ENCODE peak calls at places on chromosome 22, in ten cellular contexts. R, N, X, I, D, S, A, K, Q and W are unnamed samples.

GRCh38 chr22:27686534-27686933 is 115.0 kb downstream of the MN1 start:
- DNase-seq in R (no peak), N (no peak), X (peak; percentile 87), I (peak; percentile 77), D (no peak), S (peak; percentile 79), A (peak; percentile 93), K (peak; percentile 92), Q (peak; percentile 84), W (no peak)

GRCh38 chr22:40855104-40855959 is 1.1 kb downstream of the ST13 start:
- DNase-seq in R (peak; percentile 35), N (no peak), X (no peak), I (peak; percentile 29), D (peak; percentile 8), S (no peak), A (no peak), K (peak; percentile 82), Q (peak; percentile 23), W (peak; percentile 51)

GRCh38 chr22:40567106-40567505 is 69.4 kb downstream of the MRTFA start:
- DNase-seq in R (peak; percentile 57), N (no peak), X (no peak), I (no peak), D (no peak), S (peak; percentile 66), A (peak; percentile 79), K (peak; percentile 42), Q (no peak), W (no peak)

GRCh38 chr22:36816635-36817428 is at the start of gene PVALB:
- DNase-seq in R (peak; percentile 19), N (no peak), X (peak; percentile 34), I (peak; percentile 22), D (peak; percentile 65), S (no peak), A (peak; percentile 3), K (peak; percentile 55), Q (peak; percentile 76), W (peak; percentile 37)

GRCh38 chr22:37309221-37310074 is 27.1 kb downstream of the CYTH4 start:
- DNase-seq in R (no peak), N (no peak), X (no peak), I (no peak), D (no peak), S (no peak), A (no peak), K (no peak), Q (no peak), W (no peak)

GRCh38 chr22:22178566-22178965 is 66.0 kb upstream of the VPREB1 start:
- DNase-seq in R (no peak), N (no peak), X (no peak), I (no peak), D (no peak), S (no peak), A (no peak), K (no peak), Q (no peak), W (no peak)

GRCh38 chr22:45163074-45163416 is 680 bp upstream of the NUP50 start:
- DNase-seq in R (peak; percentile 50), N (no peak), X (no peak), I (peak; percentile 53), D (peak; percentile 65), S (peak; percentile 58), A (peak; percentile 39), K (peak; percentile 72), Q (peak; percentile 62), W (peak; percentile 43)

GRCh38 chr22:42685941-42686666 is 34.6 kb downstream of the A4GALT start:
- DNase-seq in R (no peak), N (no peak), X (no peak), I (peak; percentile 73), D (peak; percentile 41), S (no peak), A (no peak), K (no peak), Q (peak; percentile 44), W (no peak)

GRCh38 chr22:42396621-42397331 is 35.4 kb downstream of the NFAM1 start:
- DNase-seq in R (peak; percentile 19), N (no peak), X (no peak), I (no peak), D (no peak), S (no peak), A (no peak), K (no peak), Q (no peak), W (no peak)

GRCh38 chr22:45785458-45785857 is 113.8 kb downstream of the ATXN10 start:
- DNase-seq in R (peak; percentile 64), N (no peak), X (no peak), I (no peak), D (no peak), S (peak; percentile 95), A (peak; percentile 81), K (peak; percentile 54), Q (peak; percentile 32), W (no peak)

GRCh38 chr22:40247976-40248375 is 70.3 kb downstream of the TNRC6B start:
- DNase-seq in R (no peak), N (no peak), X (no peak), I (no peak), D (no peak), S (no peak), A (no peak), K (no peak), Q (no peak), W (no peak)

GRCh38 chr22:39174498-39175120 is 22.1 kb upstream of the CBX7 start:
- DNase-seq in R (peak; percentile 43), N (peak; percentile 100), X (peak; percentile 100), I (peak; percentile 87), D (peak; percentile 99), S (peak; percentile 92), A (peak; percentile 70), K (peak; percentile 79), Q (peak; percentile 90), W (peak; percentile 88)

GRCh38 chr22:27846910-27847309 is 45.4 kb upstream of the MN1 start:
- DNase-seq in R (no peak), N (no peak), X (no peak), I (no peak), D (no peak), S (no peak), A (no peak), K (no peak), Q (no peak), W (no peak)

GRCh38 chr22:38706101-38706884 is 549 bp downstream of the GTPBP1 start:
- DNase-seq in R (peak; percentile 29), N (no peak), X (peak; percentile 50), I (peak; percentile 45), D (peak; percentile 64), S (no peak), A (no peak), K (peak; percentile 71), Q (peak; percentile 62), W (peak; percentile 28)

GRCh38 chr22:21445437-21446127 is 21.6 kb upstream of the TMEM191C start:
- DNase-seq in R (no peak), N (no peak), X (no peak), I (no peak), D (no peak), S (no peak), A (no peak), K (no peak), Q (no peak), W (no peak)

GRCh38 chr22:44783581-44783980 is 31.2 kb downstream of the ARHGAP8 start:
- DNase-seq in R (no peak), N (no peak), X (no peak), I (no peak), D (no peak), S (no peak), A (no peak), K (no peak), Q (no peak), W (no peak)

GRCh38 chr22:43313497-43314474 is 29.4 kb downstream of the SCUBE1 start:
- DNase-seq in R (no peak), N (no peak), X (no peak), I (no peak), D (peak; percentile 28), S (no peak), A (no peak), K (no peak), Q (no peak), W (peak; percentile 85)

GRCh38 chr22:38273135-38273761 is 438 bp upstream of the TMEM184B start:
- DNase-seq in R (no peak), N (no peak), X (peak; percentile 56), I (peak; percentile 27), D (no peak), S (no peak), A (no peak), K (peak; percentile 57), Q (no peak), W (no peak)

DNA sequence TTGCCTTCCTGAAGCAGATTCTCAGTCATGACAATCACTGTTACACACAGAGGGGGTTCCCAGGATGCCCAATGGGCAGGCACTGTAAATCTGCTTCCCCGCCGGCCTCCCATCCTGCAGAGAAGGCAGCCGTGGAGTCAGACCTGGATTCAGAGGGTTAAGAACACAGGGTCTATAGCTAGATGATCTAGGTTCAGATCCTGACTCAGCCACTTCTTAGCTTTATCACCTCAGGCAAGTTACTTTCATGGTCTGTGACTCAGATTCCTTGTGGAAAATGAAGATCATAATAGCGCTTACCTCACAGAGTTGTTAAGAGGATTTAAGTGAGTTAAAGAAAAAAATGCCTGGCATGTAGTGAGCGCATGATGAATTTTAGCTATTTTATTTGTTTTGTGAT is 95.9 kb downstream of the TIMP3 start:
- DNase-seq in R (peak; percentile 81), N (no peak), X (no peak), I (no peak), D (no peak), S (peak; percentile 55), A (peak; percentile 87), K (peak; percentile 84), Q (peak; percentile 59), W (no peak)
- TF ChIP-seq EZH2 in R (no peak), N (no peak), X (no peak), I (no peak), D (no peak), S (no peak), A (no peak), K (no peak), Q (no peak), W (no peak)

GRCh38 chr22:47781427-47782111 is 1019.1 kb downstream of the TBC1D22A start:
- DNase-seq in R (no peak), N (no peak), X (no peak), I (no peak), D (no peak), S (no peak), A (no peak), K (no peak), Q (no peak), W (no peak)
- H3K9me3 ChIP-seq in R (peaks cover 55% of the 10 kb centered on the region), N (no peaks in the 10 kb centered on the region), X (peaks cover 7% of the 10 kb centered on the region), I (peaks cover 2% of the 10 kb centered on the region), D (no peaks in the 10 kb centered on the region), S (no peaks in the 10 kb centered on the region), A (peaks cover 23% of the 10 kb centered on the region), K (no peaks in the 10 kb centered on the region), Q (no peaks in the 10 kb centered on the region), W (no peaks in the 10 kb centered on the region)

GRCh38 chr22:23895599-23896144 is 1.5 kb downstream of the MIF start:
- DNase-seq in R (no peak), N (no peak), X (no peak), I (no peak), D (no peak), S (peak; percentile 17), A (no peak), K (no peak), Q (no peak), W (no peak)
- H3K36me3 ChIP-seq in R (peaks cover 6% of the 10 kb centered on the region), N (peaks cover 17% of the 10 kb centered on the region), X (no peaks in the 10 kb centered on the region), I (peaks cover 17% of the 10 kb centered on the region), D (no peaks in the 10 kb centered on the region), S (peaks cover 23% of the 10 kb centered on the region), A (peaks cover 8% of the 10 kb centered on the region), K (peaks cover 12% of the 10 kb centered on the region), Q (no peaks in the 10 kb centered on the region), W (peaks cover 22% of the 10 kb centered on the region)

GRCh38 chr22:50673231-50674126 is 856 bp downstream of the SHANK3 start:
- DNase-seq in R (no peak), N (no peak), X (peak; percentile 68), I (no peak), D (peak; percentile 62), S (peak; percentile 31), A (no peak), K (no peak), Q (peak; percentile 16), W (peak; percentile 43)
- TF ChIP-seq EZH2 in R (no peak), N (no peak), X (no peak), I (peak; percentile 77), D (no peak), S (no peak), A (peak; percentile 94), K (peak; percentile 61), Q (peak; percentile 68), W (no peak)